ENCODE peak calls at places on chromosomes 11 and 22, in eight cellular contexts. U is NCI-H187 treated with DMSO at 0.1 percent for 48 hours, Q is putamen, P is D341Med, W is foreskin fibroblast, M is substantia nigra, T is suprapubic skin, N is non-pigmented ciliary epithelial cell. K is an unnamed sample.

GRCh38 chr11:76763573-76764348 is 19.4 kb upstream of the TSKU start:
- DNase-seq in U (no peak), Q (peak), P (no peak), W (peak), M (no peak), T (no peak), N (peak), K (no peak)

GRCh38 chr11:110763249-110764011 is 51.2 kb upstream of the ARHGAP20 start:
- DNase-seq in U (no peak), Q (no peak), P (no peak), W (peak), M (no peak), T (no peak), N (peak), K (peak)

GRCh38 chr22:19992921-19993355 is 23.7 kb downstream of the ARVCF start:
- DNase-seq in U (no peak), Q (no peak), P (no peak), W (no peak), M (no peak), T (no peak), N (no peak), K (no peak)

GRCh38 chr11:57476223-57476882 is 16.0 kb downstream of the RTN4RL2 start:
- DNase-seq in U (no peak), Q (no peak), P (no peak), W (peak), M (no peak), T (no peak), N (no peak), K (no peak)

GRCh38 chr11:44943118-44943517 is 7.6 kb downstream of the TP53I11 start:
- DNase-seq in U (peak), Q (no peak), P (no peak), W (no peak), M (no peak), T (no peak), N (no peak), K (peak)

GRCh38 chr22:24025475-24025874 is 14.4 kb downstream of the CABIN1 start:
- DNase-seq in U (no peak), Q (no peak), P (no peak), W (no peak), M (no peak), T (no peak), N (no peak), K (no peak)

GRCh38 chr11:128757886-128758612 is 64.2 kb downstream of the FLI1 start:
- DNase-seq in U (no peak), Q (no peak), P (no peak), W (no peak), M (no peak), T (no peak), N (no peak), K (no peak)

GRCh38 chr11:86524603-86525352 is 147.6 kb downstream of the ME3 start:
- DNase-seq in U (no peak), Q (peak), P (no peak), W (peak), M (no peak), T (no peak), N (no peak), K (no peak)

GRCh38 chr22:24772493-24773220 is 1.9 kb downstream of the PIWIL3 start:
- DNase-seq in U (no peak), Q (no peak), P (peak), W (peak), M (no peak), T (no peak), N (peak), K (peak)

GRCh38 chr11:66864172-66864901 is 7.5 kb downstream of the LRFN4 start:
- DNase-seq in U (no peak), Q (no peak), P (no peak), W (no peak), M (no peak), T (no peak), N (no peak), K (no peak)

GRCh38 chr22:33111491-33111890 is 53.3 kb upstream of the SYN3 start:
- DNase-seq in U (no peak), Q (no peak), P (no peak), W (no peak), M (no peak), T (no peak), N (no peak), K (no peak)

GRCh38 chr11:61830318-61831105 is 2.4 kb downstream of the FADS2 start:
- DNase-seq in U (no peak), Q (no peak), P (no peak), W (no peak), M (no peak), T (no peak), N (no peak), K (no peak)

GRCh38 chr22:43007519-43008102 is 7.3 kb downstream of the PACSIN2 start:
- DNase-seq in U (no peak), Q (no peak), P (no peak), W (peak), M (no peak), T (no peak), N (no peak), K (no peak)

GRCh38 chr22:24302591-24302990 is 32.0 kb downstream of the SPECC1L start:
- DNase-seq in U (no peak), Q (no peak), P (no peak), W (no peak), M (no peak), T (no peak), N (no peak), K (peak)

GRCh38 chr11:44879432-44879831 is 71.3 kb downstream of the TP53I11 start:
- DNase-seq in U (no peak), Q (no peak), P (no peak), W (no peak), M (no peak), T (no peak), N (no peak), K (no peak)

GRCh38 chr11:20448838-20449237 is 61.3 kb downstream of the PRMT3 start:
- DNase-seq in U (no peak), Q (no peak), P (no peak), W (no peak), M (no peak), T (no peak), N (no peak), K (no peak)

GRCh38 chr11:60854847-60855725 is 664 bp downstream of the PTGDR2 start:
- DNase-seq in U (no peak), Q (no peak), P (no peak), W (no peak), M (no peak), T (no peak), N (no peak), K (no peak)

GRCh38 chr11:126857860-126858808 is 142.4 kb downstream of the KIRREL3 start:
- DNase-seq in U (peak), Q (no peak), P (no peak), W (no peak), M (no peak), T (no peak), N (no peak), K (peak)

GRCh38 chr11:64603411-64604110 is 12.5 kb downstream of the SLC22A12 start:
- DNase-seq in U (no peak), Q (no peak), P (no peak), W (no peak), M (no peak), T (no peak), N (no peak), K (no peak)